ENCODE peak calls at places on chromosomes 3 and 15, in seven cellular contexts. P is RWPE2, J is neural progenitor cell, Q is uterus, R is fibroblast of lung, O is IMR-90, L is body of pancreas. F is an unnamed sample.

GRCh38 chr15:87817553-87817952 is 439.0 kb downstream of the NTRK3 start:
- DNase-seq in P (no peak), J (no peak), Q (no peak), R (no peak), O (peak; percentile 65), L (no peak), F (no peak)

GRCh38 chr3:72738752-72739520 is 109.3 kb downstream of the SHQ1 start:
- DNase-seq in P (no peak), J (peak; percentile 91), Q (no peak), R (peak; percentile 13), O (no peak), L (peak; percentile 62), F (peak; percentile 80)

GRCh38 chr15:84588053-84588874 is 12.5 kb upstream of the ZSCAN2 start:
- DNase-seq in P (peak; percentile 96), J (peak; percentile 95), Q (peak; percentile 85), R (peak; percentile 73), O (peak; percentile 64), L (peak; percentile 93), F (peak; percentile 90)

GRCh38 chr3:65597225-65597951 is 441.3 kb downstream of the MAGI1 start:
- DNase-seq in P (no peak), J (peak; percentile 98), Q (no peak), R (peak; percentile 45), O (peak; percentile 54), L (peak; percentile 63), F (peak; percentile 5)

GRCh38 chr15:63050737-63051700 is 8.5 kb downstream of the TPM1 start:
- DNase-seq in P (no peak), J (no peak), Q (no peak), R (peak; percentile 97), O (peak; percentile 88), L (no peak), F (no peak)

GRCh38 chr3:13567684-13568514 is 19.0 kb downstream of the FBLN2 start:
- DNase-seq in P (peak; percentile 54), J (no peak), Q (no peak), R (no peak), O (no peak), L (no peak), F (no peak)

GRCh38 chr15:61228025-61228901 is 839 bp downstream of the RORA start:
- DNase-seq in P (no peak), J (peak; percentile 54), Q (peak; percentile 36), R (peak; percentile 45), O (peak; percentile 33), L (no peak), F (no peak)

GRCh38 chr15:43052860-43053259 is 53.0 kb downstream of the UBR1 start:
- DNase-seq in P (no peak), J (no peak), Q (no peak), R (no peak), O (no peak), L (no peak), F (no peak)

GRCh38 chr3:111723293-111723963 is 128.3 kb upstream of the ZBED2 start:
- DNase-seq in P (no peak), J (no peak), Q (no peak), R (peak; percentile 86), O (peak; percentile 80), L (no peak), F (no peak)

GRCh38 chr15:99476413-99477222 is 89.2 kb upstream of the MEF2A start:
- DNase-seq in P (peak; percentile 92), J (peak; percentile 31), Q (peak; percentile 75), R (peak; percentile 99), O (peak; percentile 100), L (peak; percentile 59), F (peak; percentile 43)

GRCh38 chr3:179304605-179305004 is 18.2 kb upstream of the ZNF639 start:
- DNase-seq in P (no peak), J (no peak), Q (no peak), R (no peak), O (no peak), L (no peak), F (no peak)

GRCh38 chr15:55907797-55908196 is 85.6 kb downstream of the NEDD4 start:
- DNase-seq in P (peak; percentile 79), J (no peak), Q (no peak), R (peak; percentile 85), O (peak; percentile 99), L (no peak), F (no peak)

GRCh38 chr3:59482001-59482400 is 432.2 kb upstream of the CFAP20DC start:
- DNase-seq in P (no peak), J (no peak), Q (no peak), R (no peak), O (no peak), L (no peak), F (no peak)

GRCh38 chr15:45677797-45678196 is 43.0 kb downstream of the SQOR start:
- DNase-seq in P (no peak), J (no peak), Q (no peak), R (no peak), O (no peak), L (no peak), F (no peak)

GRCh38 chr3:120298996-120299395 is 14.0 kb upstream of the GPR156 start:
- DNase-seq in P (no peak), J (no peak), Q (no peak), R (no peak), O (no peak), L (no peak), F (no peak)

DNA sequence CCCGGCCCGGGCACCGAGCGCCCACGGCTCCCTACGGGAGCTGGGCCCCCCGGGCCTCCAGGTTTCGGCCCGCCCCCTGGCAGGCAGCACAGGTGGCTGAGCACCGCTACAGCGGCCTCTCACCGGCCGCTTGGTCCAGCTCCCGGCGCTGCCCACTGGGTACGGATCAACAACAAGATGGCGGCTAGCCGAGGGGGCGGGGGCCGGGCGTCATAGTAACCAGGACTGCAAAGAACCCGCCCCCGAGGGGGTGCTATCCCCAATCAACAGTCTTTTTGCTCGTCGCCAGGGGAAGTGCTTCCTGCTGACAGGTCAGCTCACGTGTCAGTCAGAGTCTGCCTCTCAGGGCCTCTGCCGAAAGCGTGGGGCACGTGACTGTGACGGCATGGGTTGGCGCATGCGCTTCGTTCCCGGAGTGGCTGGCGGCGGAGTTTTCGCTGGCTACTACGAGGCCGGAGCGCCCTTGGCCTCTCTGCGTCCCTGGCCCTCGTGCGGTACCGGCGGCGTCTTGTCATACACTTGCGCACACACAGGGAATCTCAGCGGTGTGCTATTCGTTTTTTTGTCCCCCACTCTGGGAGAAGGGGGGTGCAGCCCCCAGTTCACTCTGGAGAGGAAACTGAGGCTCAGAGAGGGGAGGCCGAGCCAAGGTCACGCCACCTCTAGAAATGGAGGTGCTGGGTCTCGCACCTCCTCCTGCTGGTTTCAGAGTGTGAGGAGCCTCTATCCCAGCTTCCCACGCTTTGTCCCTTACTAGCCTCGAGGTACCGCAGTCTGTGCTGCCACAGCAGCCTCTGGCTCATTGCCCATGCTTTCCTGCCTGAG is at the start of gene IP6K1:
- DNase-seq in P (peak; percentile 100), J (peak; percentile 100), Q (peak; percentile 100), R (peak; percentile 100), O (peak; percentile 100), L (peak; percentile 100), F (peak; percentile 100)
- TF ChIP-seq CTCF in P (no peak), J (no peak), Q (peak; percentile 19), R (no peak), O (no peak), L (no peak), F (no peak)

GRCh38 chr3:194306771-194307640 is 44.1 kb downstream of the CPN2 start:
- DNase-seq in P (peak; percentile 7), J (no peak), Q (no peak), R (no peak), O (no peak), L (no peak), F (no peak)
- H3K4me3 ChIP-seq in P (no peak overlapping the region), J (no peak overlapping the region), Q (no peak overlapping the region), R (no peak overlapping the region), O (no peak overlapping the region), L (no peak overlapping the region), F (no peak overlapping the region)

DNA sequence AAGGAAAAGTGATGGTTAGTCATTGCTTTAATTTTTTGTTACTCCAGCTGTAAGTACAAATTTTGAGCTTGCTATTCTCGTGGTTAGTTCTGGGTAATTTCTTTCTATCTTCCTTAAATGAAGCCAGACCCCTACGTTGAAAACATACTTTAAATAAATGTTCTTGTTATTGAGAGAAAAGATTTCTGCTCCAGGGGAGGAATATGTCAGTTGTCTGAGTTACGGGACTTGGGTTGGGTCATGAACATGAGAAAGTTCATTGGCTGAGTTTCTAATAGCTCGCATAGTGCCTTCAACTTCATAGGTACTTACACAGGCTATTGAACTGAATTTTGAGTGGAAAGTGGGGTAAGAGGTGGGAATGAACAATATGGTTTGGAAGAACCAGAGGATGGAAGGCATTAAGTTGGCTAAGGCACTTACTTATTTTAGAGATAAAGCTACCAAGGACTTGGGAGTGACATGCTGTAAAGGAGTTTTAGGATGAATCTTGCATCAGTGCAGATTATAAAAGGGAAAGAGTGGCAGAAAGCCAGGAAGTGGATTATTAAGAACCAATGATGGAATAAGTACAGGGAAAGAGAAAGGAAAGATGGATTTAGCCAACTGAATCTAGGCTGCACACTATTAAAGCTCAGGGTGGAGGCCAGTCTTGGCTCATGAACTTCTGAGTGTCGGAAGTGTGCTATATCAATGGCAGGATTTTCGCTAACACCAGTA is 1.4 kb downstream of the RPSA start:
- DNase-seq in P (no peak), J (no peak), Q (no peak), R (peak; percentile 39), O (peak; percentile 29), L (no peak), F (no peak)
- H3K4me1 ChIP-seq in P (peaks cover 14% of the 10 kb centered on the region), J (peaks cover 15% of the 10 kb centered on the region), Q (no peaks in the 10 kb centered on the region), R (peaks cover 11% of the 10 kb centered on the region), O (peaks cover 2% of the 10 kb centered on the region), L (peaks cover 29% of the 10 kb centered on the region), F (peaks cover 17% of the 10 kb centered on the region)

GRCh38 chr3:52230461-52230860 is 5.0 kb upstream of the TLR9 start:
- DNase-seq in P (peak; percentile 58), J (no peak), Q (no peak), R (no peak), O (no peak), L (no peak), F (no peak)

GRCh38 chr3:52230889-52231499 is 5.5 kb upstream of the TLR9 start:
- DNase-seq in P (peak; percentile 38), J (no peak), Q (no peak), R (no peak), O (no peak), L (no peak), F (peak; percentile 23)

GRCh38 chr3:52233108-52233591 is 5.8 kb downstream of the TWF2 start:
- DNase-seq in P (peak; percentile 28), J (no peak), Q (no peak), R (no peak), O (no peak), L (no peak), F (no peak)

GRCh38 chr3:52232279-52233107 is 6.5 kb downstream of the TWF2 start:
- DNase-seq in P (peak; percentile 58), J (peak; percentile 38), Q (no peak), R (no peak), O (no peak), L (no peak), F (no peak)

DNA sequence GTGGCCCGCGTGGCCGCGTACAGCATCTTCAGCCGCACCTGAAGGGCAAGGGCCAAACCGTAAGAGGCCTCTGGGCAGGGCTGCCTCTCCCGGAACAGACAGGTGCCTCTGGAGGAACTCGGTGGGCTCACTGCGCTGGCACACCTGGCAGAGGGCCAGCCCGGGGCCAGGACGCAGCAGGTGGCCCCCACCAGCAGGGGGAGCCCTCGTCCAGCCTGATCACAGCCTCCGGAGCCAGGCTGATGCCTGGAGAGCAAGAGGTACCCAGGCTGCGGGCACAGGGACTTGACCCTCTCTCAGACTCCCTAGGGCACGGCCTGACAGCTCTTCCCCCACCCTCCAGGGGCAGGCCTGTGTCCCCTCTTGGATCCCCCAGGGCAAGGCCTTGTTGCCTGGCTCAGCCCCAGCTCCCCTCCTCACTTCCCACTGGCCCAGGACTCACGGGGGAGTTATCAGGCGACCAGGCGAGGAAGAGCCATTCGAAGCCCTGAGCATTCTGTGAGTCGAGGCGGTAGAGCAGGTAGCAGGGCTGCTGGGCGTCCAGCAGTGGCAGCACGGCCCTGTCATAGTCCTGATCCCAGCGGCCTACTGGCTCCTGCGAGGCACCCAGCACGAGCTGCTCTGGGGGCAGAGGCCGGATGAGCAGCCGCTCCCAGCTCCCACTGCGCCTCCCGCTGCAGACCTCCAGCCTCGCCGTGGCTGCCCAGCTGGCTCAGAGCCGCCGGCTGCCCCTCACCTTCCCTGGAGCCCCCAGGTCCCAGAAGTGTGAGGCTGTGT is 6.2 kb upstream of the TLR9 start:
- DNase-seq in P (peak; percentile 76), J (peak; percentile 64), Q (peak; percentile 56), R (peak; percentile 45), O (peak; percentile 33), L (peak; percentile 77), F (peak; percentile 89)
- TF ChIP-seq CTCF in P (peak; percentile 91), J (peak; percentile 75), Q (peak; percentile 69), R (peak; percentile 70), O (peak; percentile 79), L (peak; percentile 89), F (peak; percentile 93)

F was measured in mucosa of descending colon.